ENCODE peak calls at places on chromosomes 3 and 15, in seven cellular contexts. H is colonic mucosa; Z is psoas muscle; U is brain microvascular endothelial cell; X is CD8-positive, alpha-beta T cell; K is heart left ventricle; W is left lung. N is an unnamed sample.

GRCh38 chr15:52746162-52746721 is 43.9 kb downstream of the ONECUT1 start:
- DNase-seq in H (no peak), Z (no peak), U (no peak), X (no peak), K (no peak), W (no peak), N (no peak)

GRCh38 chr3:62824965-62825592 is 50.1 kb downstream of the CADPS start:
- DNase-seq in H (no peak), Z (no peak), U (no peak), X (no peak), K (no peak), W (no peak), N (no peak)

GRCh38 chr3:169122407-169122806 is 541.1 kb downstream of the MECOM start:
- DNase-seq in H (no peak), Z (no peak), U (no peak), X (no peak), K (no peak), W (no peak), N (no peak)

GRCh38 chr15:48858401-48858800 is 19.5 kb upstream of the EID1 start:
- DNase-seq in H (no peak), Z (no peak), U (peak; percentile 45), X (no peak), K (no peak), W (no peak), N (no peak)

GRCh38 chr3:72582963-72583362 is 265.3 kb downstream of the SHQ1 start:
- DNase-seq in H (no peak), Z (no peak), U (no peak), X (no peak), K (no peak), W (no peak), N (no peak)

GRCh38 chr3:63662011-63662410 is 9.5 kb downstream of the SNTN start:
- DNase-seq in H (no peak), Z (no peak), U (no peak), X (no peak), K (no peak), W (no peak), N (no peak)

GRCh38 chr15:59541750-59542149 is 69.8 kb upstream of the GCNT3 start:
- DNase-seq in H (no peak), Z (no peak), U (no peak), X (no peak), K (no peak), W (no peak), N (no peak)

GRCh38 chr3:73061416-73061815 is at the start of gene EBLN2:
- DNase-seq in H (no peak), Z (no peak), U (no peak), X (no peak), K (no peak), W (no peak), N (no peak)

GRCh38 chr3:3180421-3180820 is 930 bp upstream of the CRBN start:
- DNase-seq in H (no peak), Z (no peak), U (no peak), X (no peak), K (no peak), W (no peak), N (no peak)

GRCh38 chr15:36809380-36809779 is 230.0 kb downstream of the CDIN1 start:
- DNase-seq in H (no peak), Z (no peak), U (no peak), X (no peak), K (no peak), W (no peak), N (no peak)

GRCh38 chr3:130480736-130481135 is 36.2 kb upstream of the COL6A6 start:
- DNase-seq in H (no peak), Z (no peak), U (peak; percentile 28), X (no peak), K (no peak), W (no peak), N (no peak)

GRCh38 chr3:170442945-170443344 is 24.3 kb downstream of the CLDN11 start:
- DNase-seq in H (no peak), Z (no peak), U (no peak), X (no peak), K (no peak), W (no peak), N (no peak)

GRCh38 chr3:100169186-100169585 is 54.9 kb upstream of the FILIP1L start:
- DNase-seq in H (no peak), Z (peak; percentile 16), U (no peak), X (no peak), K (peak; percentile 44), W (no peak), N (no peak)

GRCh38 chr15:68298336-68298735 is 20.8 kb downstream of the FEM1B start:
- DNase-seq in H (no peak), Z (no peak), U (no peak), X (no peak), K (no peak), W (no peak), N (no peak)

GRCh38 chr3:45367451-45367850 is 20.9 kb upstream of the LARS2 start:
- DNase-seq in H (peak; percentile 71), Z (no peak), U (peak; percentile 59), X (no peak), K (no peak), W (no peak), N (no peak)

GRCh38 chr3:111568906-111569305 is 26.2 kb downstream of the ZBED2 start:
- DNase-seq in H (no peak), Z (no peak), U (no peak), X (no peak), K (no peak), W (no peak), N (no peak)

GRCh38 chr15:45134682-45135604 is 5.1 kb downstream of the DUOX1 start:
- DNase-seq in H (peak; percentile 64), Z (no peak), U (no peak), X (no peak), K (no peak), W (no peak), N (peak; percentile 70)

GRCh38 chr3:79056498-79056897 is 711.3 kb downstream of the ROBO1 start:
- DNase-seq in H (no peak), Z (no peak), U (no peak), X (no peak), K (no peak), W (no peak), N (no peak)

GRCh38 chr3:150317469-150317868 is 90.6 kb upstream of the TSC22D2 start:
- DNase-seq in H (no peak), Z (no peak), U (no peak), X (no peak), K (no peak), W (no peak), N (no peak)
- TF ChIP-seq CTCF in H (no peak), Z (no peak), U (no peak), X (no peak), K (no peak), W (no peak), N (no peak)

GRCh38 chr15:81157195-81157938 is 23.3 kb downstream of the CFAP161 start:
- DNase-seq in H (no peak), Z (no peak), U (no peak), X (no peak), K (no peak), W (no peak), N (no peak)

GRCh38 chr15:81152799-81153198 is 18.7 kb downstream of the CFAP161 start:
- DNase-seq in H (no peak), Z (no peak), U (no peak), X (no peak), K (no peak), W (no peak), N (no peak)

GRCh38 chr15:81156324-81156723 is 22.3 kb downstream of the CFAP161 start:
- DNase-seq in H (no peak), Z (no peak), U (no peak), X (no peak), K (no peak), W (no peak), N (no peak)

GRCh38 chr15:81157939-81158223 is 23.8 kb downstream of the CFAP161 start:
- DNase-seq in H (no peak), Z (no peak), U (no peak), X (no peak), K (no peak), W (no peak), N (no peak)

GRCh38 chr15:81155375-81156218 is 21.5 kb downstream of the CFAP161 start:
- DNase-seq in H (no peak), Z (peak; percentile 36), U (peak; percentile 39), X (peak; percentile 50), K (no peak), W (no peak), N (no peak)
- TF ChIP-seq CTCF in H (peak; percentile 30), Z (peak; percentile 55), U (peak; percentile 63), X (peak; percentile 40), K (peak; percentile 73), W (peak; percentile 53), N (peak; percentile 69)

DNA sequence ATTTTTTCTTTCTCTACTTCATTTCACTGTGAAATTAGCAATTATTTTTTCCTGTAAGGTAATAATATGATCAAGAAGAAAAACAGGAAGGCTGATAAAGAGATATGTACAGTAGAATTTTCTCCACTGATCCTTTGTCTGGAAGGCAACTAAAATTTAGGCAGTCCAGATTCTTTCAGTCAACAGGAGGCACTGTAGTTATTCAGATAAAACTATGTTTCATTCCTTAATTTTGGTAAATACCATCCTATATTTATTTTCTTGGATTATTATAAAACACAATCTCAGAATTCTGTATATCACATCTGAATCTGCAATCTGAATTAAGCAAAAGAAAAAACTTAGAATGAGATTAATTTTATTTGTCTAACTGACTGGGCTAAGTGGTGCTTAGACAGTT is 343.2 kb downstream of the LSAMP start:
- DNase-seq in H (no peak), Z (no peak), U (no peak), X (no peak), K (no peak), W (no peak), N (no peak)
- TF ChIP-seq CTCF in H (no peak), Z (no peak), U (no peak), X (no peak), K (no peak), W (no peak), N (no peak)

DNA sequence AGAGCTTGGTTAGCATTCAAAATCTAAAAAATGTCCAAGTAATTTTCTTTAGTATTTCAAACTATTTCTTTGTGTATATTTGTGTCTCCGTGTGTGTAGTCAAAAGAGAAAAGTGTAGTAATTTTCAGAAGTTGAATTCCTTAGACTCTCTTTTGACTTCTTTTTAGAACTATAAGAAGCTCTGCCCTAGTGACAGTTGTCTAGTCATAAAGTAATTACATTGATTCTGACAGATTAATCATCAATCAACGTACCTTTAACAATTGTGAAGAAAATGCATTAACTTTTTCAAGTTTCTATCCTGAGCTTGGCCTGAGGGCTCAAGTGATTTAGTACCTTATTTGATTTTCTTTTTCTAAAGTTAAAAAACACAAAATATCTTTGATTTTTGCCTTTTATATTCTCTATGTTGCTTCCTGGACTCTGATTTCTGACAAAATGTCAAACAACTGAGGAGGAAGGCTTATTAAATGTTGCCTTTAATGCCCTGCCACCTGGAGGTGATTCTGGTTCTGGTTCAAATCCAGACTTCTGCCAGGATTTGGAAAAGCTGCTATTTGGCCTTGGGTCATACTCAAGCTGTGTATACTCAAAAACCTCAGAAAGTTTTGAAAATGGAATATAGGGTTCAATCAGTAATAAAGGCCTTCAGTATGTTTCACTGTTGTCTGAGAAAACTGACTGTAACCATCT is 653.6 kb downstream of the NSUN3 start:
- DNase-seq in H (peak; percentile 22), Z (no peak), U (no peak), X (no peak), K (no peak), W (no peak), N (no peak)
- TF ChIP-seq CTCF in H (peak; percentile 43), Z (no peak), U (peak; percentile 50), X (no peak), K (no peak), W (no peak), N (no peak)

GRCh38 chr3:36741285-36741684 is 23.1 kb downstream of the DCLK3 start:
- DNase-seq in H (no peak), Z (no peak), U (no peak), X (no peak), K (no peak), W (no peak), N (no peak)
- TF ChIP-seq CTCF in H (no peak), Z (peak; percentile 3), U (peak; percentile 60), X (no peak), K (peak; percentile 27), W (no peak), N (peak; percentile 7)

N was measured in lower lobe of right lung.